ENCODE peak calls at places on chromosomes 5 and 9, in six cellular contexts. F is fibroblast of mammary gland, Y is coronary artery, X is GM12864, D is neural crest cell, K is foreskin keratinocyte. J is an unnamed sample.

GRCh38 chr9:81868145-81868544 is 60.1 kb upstream of the SPATA31D4 start:
- DNase-seq in D (no peak), X (no peak), F (peak; percentile 43), K (no peak), Y (no peak), J (peak; percentile 32)

GRCh38 chr9:16363073-16363781 is 507.2 kb downstream of the BNC2 start:
- DNase-seq in F (no peak), D (no peak), Y (no peak), K (no peak), X (no peak), J (no peak)

GRCh38 chr5:135846311-135846710 is 11.8 kb downstream of the SLC25A48 start:
- DNase-seq in D (no peak), F (no peak), X (no peak), K (no peak), Y (no peak), J (no peak)

GRCh38 chr9:87201316-87201715 is 254.0 kb upstream of the GAS1 start:
- DNase-seq in K (no peak), X (no peak), D (no peak), Y (no peak), F (peak; percentile 83), J (peak; percentile 72)

GRCh38 chr5:126587551-126588390 is 7.2 kb downstream of the ALDH7A1 start:
- DNase-seq in F (no peak), Y (no peak), D (no peak), X (no peak), K (no peak), J (no peak)

GRCh38 chr9:73116030-73116429 is 35.6 kb upstream of the ANXA1 start:
- DNase-seq in D (no peak), F (peak; percentile 80), X (no peak), K (peak; percentile 69), Y (no peak), J (peak; percentile 85)

GRCh38 chr9:126063326-126063725 is 263.3 kb upstream of the MVB12B start:
- DNase-seq in X (no peak), Y (no peak), F (no peak), K (no peak), D (no peak), J (no peak)

GRCh38 chr5:39714036-39714698 is 289.4 kb upstream of the DAB2 start:
- DNase-seq in F (peak; percentile 78), K (peak; percentile 40), Y (no peak), D (peak; percentile 23), X (peak; percentile 4), J (peak; percentile 30)

GRCh38 chr5:172153695-172154094 is 34.3 kb downstream of the STK10 start:
- DNase-seq in Y (no peak), F (no peak), K (no peak), D (no peak), X (no peak), J (no peak)

GRCh38 chr9:93126825-93127368 is 7.2 kb downstream of the NINJ1 start:
- DNase-seq in K (no peak), D (no peak), F (no peak), Y (peak; percentile 78), X (no peak), J (no peak)

DNA sequence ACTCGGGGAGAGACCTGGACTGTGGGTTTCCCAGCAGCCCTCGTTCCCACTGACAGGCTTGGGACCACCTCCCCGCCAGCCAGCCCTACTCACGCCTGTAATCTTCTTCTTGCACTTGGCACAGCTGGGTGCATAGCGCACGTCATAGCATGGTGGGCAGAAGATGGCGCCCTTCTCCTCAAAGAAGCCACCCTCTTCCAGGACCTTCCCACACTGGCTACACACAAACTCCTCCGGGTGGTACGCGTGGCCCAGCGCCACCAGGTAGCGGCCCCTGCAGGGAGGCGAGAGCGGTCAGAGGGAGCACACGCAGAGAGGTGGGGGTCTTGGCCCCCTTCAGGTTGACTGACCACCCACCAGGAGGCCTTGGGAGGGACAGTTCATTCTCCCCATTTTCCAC is 9.4 kb downstream of the PDLIM7 start:
- DNase-seq in X (no peak), F (no peak), Y (no peak), K (no peak), D (no peak), J (no peak)
- TF ChIP-seq CTCF in X (peak; percentile 11), F (no peak), Y (no peak), K (peak; percentile 26), D (no peak), J (no peak)

GRCh38 chr5:151219138-151219537 is 4.8 kb downstream of the CCDC69 start:
- DNase-seq in X (no peak), K (no peak), Y (no peak), D (no peak), F (no peak), J (no peak)

GRCh38 chr5:151221574-151221973 is 2.3 kb downstream of the CCDC69 start:
- DNase-seq in Y (no peak), F (peak; percentile 43), D (no peak), K (no peak), X (no peak), J (peak; percentile 9)

GRCh38 chr5:151218177-151218576 is 5.7 kb downstream of the CCDC69 start:
- DNase-seq in D (no peak), K (no peak), X (no peak), Y (no peak), F (no peak), J (no peak)

GRCh38 chr5:151222054-151222768 is 1.7 kb downstream of the CCDC69 start:
- DNase-seq in K (no peak), X (no peak), F (no peak), Y (no peak), D (no peak), J (no peak)

DNA sequence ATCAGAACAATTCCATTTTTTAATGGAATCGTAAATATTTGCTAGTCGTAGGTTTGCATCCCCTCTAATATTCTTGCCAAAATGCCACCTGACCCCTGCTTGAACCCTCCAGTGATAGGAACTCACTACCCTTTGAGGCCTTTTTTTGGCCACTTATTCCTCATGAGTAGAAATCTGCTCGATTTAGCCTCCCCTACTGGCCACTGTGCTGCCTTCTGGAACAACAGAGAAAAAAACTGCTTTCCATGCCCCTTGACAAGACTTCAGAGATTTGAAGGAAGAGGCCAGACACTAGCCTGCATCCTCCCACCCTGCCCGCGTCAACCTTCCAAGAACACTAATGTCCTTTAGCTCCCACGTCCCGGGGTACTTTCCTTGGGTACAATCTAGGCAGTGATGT is 4.1 kb downstream of the CCDC69 start:
- DNase-seq in K (no peak), F (no peak), D (no peak), Y (no peak), X (no peak), J (no peak)
- TF ChIP-seq CTCF in K (no peak), F (peak; percentile 30), D (no peak), Y (no peak), X (peak; percentile 43), J (no peak)

GRCh38 chr5:29370248-29370647 is 1823.2 kb upstream of the CDH6 start:
- DNase-seq in X (no peak), K (no peak), D (no peak), Y (no peak), F (no peak), J (no peak)

DNA sequence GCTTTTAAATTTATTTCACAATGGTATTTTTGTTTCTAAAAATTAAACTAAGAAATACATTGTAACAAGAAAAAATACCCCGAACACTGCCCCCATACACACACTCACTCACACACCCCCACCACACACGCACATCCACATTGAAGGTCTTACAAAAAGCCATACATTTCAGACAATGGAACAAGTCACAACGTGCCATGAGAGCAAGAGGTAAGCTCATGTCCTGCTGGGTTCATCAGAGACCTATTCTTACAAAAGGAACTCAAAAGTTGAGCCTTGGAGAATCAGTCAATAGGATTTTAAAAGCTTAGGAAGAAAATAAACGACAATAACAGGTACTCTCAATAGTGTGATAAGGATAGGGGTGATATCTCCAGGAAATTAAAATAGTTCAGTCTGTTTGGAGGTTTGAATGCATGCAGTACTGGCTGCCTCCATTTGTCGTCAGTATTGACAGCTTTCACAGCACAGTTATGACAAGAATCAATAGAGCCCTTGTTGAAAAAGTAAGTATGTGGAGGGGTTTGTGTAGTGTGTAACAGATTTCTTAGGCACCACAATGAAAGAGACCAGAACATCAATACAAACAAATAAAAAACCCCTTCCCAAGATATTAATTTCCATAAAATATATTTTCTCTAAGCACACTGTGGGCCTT is 1826.2 kb upstream of the CDH6 start:
- DNase-seq in D (peak; percentile 5), Y (no peak), X (no peak), F (no peak), K (no peak), J (no peak)
- TF ChIP-seq CTCF in D (peak; percentile 53), Y (no peak), X (no peak), F (no peak), K (no peak), J (no peak)

GRCh38 chr9:129612123-129612522 is 8.8 kb downstream of the C9orf50 start:
- DNase-seq in X (no peak), K (no peak), Y (peak; percentile 73), F (no peak), D (no peak), J (no peak)
- TF ChIP-seq CTCF in X (no peak), K (peak; percentile 24), Y (no peak), F (no peak), D (no peak), J (no peak)

GRCh38 chr9:103169798-103170197 is 174.7 kb downstream of the CYLC2 start:
- DNase-seq in K (no peak), Y (no peak), X (no peak), D (no peak), F (no peak), J (no peak)

GRCh38 chr9:103167530-103167929 is 172.4 kb downstream of the CYLC2 start:
- DNase-seq in D (no peak), Y (no peak), F (no peak), K (no peak), X (no peak), J (no peak)

DNA sequence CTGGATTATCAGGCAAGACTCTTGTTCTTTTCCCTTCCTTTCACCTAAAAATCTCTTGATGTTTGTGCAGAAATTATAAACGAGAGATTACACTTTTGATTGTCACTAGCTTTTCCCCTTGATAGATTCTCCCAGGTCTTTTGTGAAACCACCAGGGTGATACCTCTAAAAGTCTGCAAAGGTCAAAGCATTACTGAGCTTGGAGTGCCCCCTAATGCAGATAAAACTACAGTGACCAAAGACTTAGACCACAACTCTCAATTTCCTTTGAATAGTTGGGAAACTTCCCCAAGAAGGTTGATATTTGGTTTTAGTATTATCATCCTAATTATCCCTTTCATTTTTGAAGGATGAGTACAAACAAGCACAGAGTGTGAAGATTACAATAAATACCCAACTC is 173.1 kb downstream of the CYLC2 start:
- DNase-seq in X (no peak), K (no peak), F (no peak), D (no peak), Y (no peak), J (no peak)
- TF ChIP-seq CTCF in X (no peak), K (no peak), F (no peak), D (no peak), Y (no peak), J (no peak)

GRCh38 chr5:150023136-150023535 is 22.6 kb downstream of the HMGXB3 start:
- DNase-seq in D (no peak), F (no peak), Y (no peak), K (no peak), X (no peak), J (no peak)

GRCh38 chr5:150022163-150022540 is 21.6 kb downstream of the HMGXB3 start:
- DNase-seq in X (no peak), K (peak; percentile 87), D (no peak), Y (no peak), F (peak; percentile 89), J (peak; percentile 94)

GRCh38 chr5:150026682-150027172 is 26.2 kb downstream of the HMGXB3 start:
- DNase-seq in F (no peak), D (no peak), X (no peak), K (no peak), Y (no peak), J (no peak)

GRCh38 chr5:150022681-150023080 is 22.1 kb downstream of the HMGXB3 start:
- DNase-seq in X (no peak), K (no peak), F (no peak), D (no peak), Y (no peak), J (no peak)

GRCh38 chr5:150024241-150024984 is 23.9 kb downstream of the HMGXB3 start:
- DNase-seq in F (no peak), K (no peak), X (no peak), Y (no peak), D (no peak), J (no peak)
- TF ChIP-seq CTCF in F (no peak), K (no peak), X (no peak), Y (no peak), D (no peak), J (no peak)

J was measured in astrocyte.